ENCODE peak calls at places on chromosomes 3 and 15, in six cellular contexts. K, Q, N, V, C and W are unnamed samples.

GRCh38 chr3:128307029-128307633 is 153.8 kb downstream of the EEFSEC start:
- DNase-seq in K (no peak), Q (no peak), N (no peak), V (no peak), C (no peak), W (no peak)

GRCh38 chr3:106673926-106674569 is 703.2 kb upstream of the CCDC54 start:
- DNase-seq in K (no peak), Q (no peak), N (no peak), V (no peak), C (no peak), W (no peak)

GRCh38 chr3:42799376-42799775 is 4.9 kb downstream of the HIGD1A start:
- DNase-seq in K (no peak), Q (no peak), N (no peak), V (no peak), C (no peak), W (no peak)

GRCh38 chr3:72299823-72300222 is 514.9 kb upstream of the PROK2 start:
- DNase-seq in K (no peak), Q (no peak), N (no peak), V (no peak), C (no peak), W (no peak)

GRCh38 chr15:43648649-43649429 is at the start of gene CATSPER2:
- DNase-seq in K (no peak), Q (no peak), N (no peak), V (no peak), C (no peak), W (no peak)

GRCh38 chr15:23038741-23039150 is 623 bp downstream of the TUBGCP5 start:
- DNase-seq in K (no peak), Q (no peak), N (peak; percentile 27), V (no peak), C (no peak), W (peak; percentile 43)

GRCh38 chr3:107431298-107432012 is 54.2 kb downstream of the CCDC54 start:
- DNase-seq in K (peak; percentile 81), Q (peak; percentile 52), N (peak; percentile 59), V (peak; percentile 27), C (no peak), W (peak; percentile 64)

GRCh38 chr15:101167791-101168462 is 83.9 kb downstream of the CHSY1 start:
- DNase-seq in K (peak; percentile 87), Q (no peak), N (peak; percentile 52), V (no peak), C (peak; percentile 45), W (no peak)

GRCh38 chr3:11126653-11127052 is 27.6 kb upstream of the HRH1 start:
- DNase-seq in K (no peak), Q (no peak), N (no peak), V (no peak), C (no peak), W (no peak)

GRCh38 chr15:100211855-100212850 is 129.6 kb downstream of the ADAMTS17 start:
- DNase-seq in K (no peak), Q (no peak), N (no peak), V (no peak), C (no peak), W (no peak)

GRCh38 chr15:62647195-62647865 is 395.2 kb upstream of the TPM1 start:
- DNase-seq in K (peak; percentile 52), Q (no peak), N (peak; percentile 82), V (no peak), C (peak; percentile 86), W (no peak)

GRCh38 chr15:74830868-74831267 is 4.4 kb downstream of the CPLX3 start:
- DNase-seq in K (peak; percentile 69), Q (no peak), N (no peak), V (no peak), C (no peak), W (peak; percentile 78)

GRCh38 chr3:37935756-37936666 is 54.6 kb upstream of the VILL start:
- DNase-seq in K (no peak), Q (no peak), N (peak; percentile 86), V (no peak), C (no peak), W (no peak)

GRCh38 chr3:33360136-33360825 is 79.9 kb downstream of the UBP1 start:
- DNase-seq in K (no peak), Q (no peak), N (peak; percentile 84), V (no peak), C (peak; percentile 72), W (no peak)

GRCh38 chr3:55441499-55441898 is 45.6 kb downstream of the WNT5A start:
- DNase-seq in K (no peak), Q (no peak), N (no peak), V (no peak), C (no peak), W (no peak)